ENCODE peak calls at places on chromosome 10, in four cellular contexts. Y is HepG2, O is H1, I is GM12878. X is an unnamed sample.

GRCh38 chr10:79249156-79250121 is 97.8 kb upstream of the PPIF start:
- DNase-seq in Y (no peak), O (no peak), I (peak; percentile 74), X (no peak)

GRCh38 chr10:93039721-93040120 is 20.9 kb upstream of the CYP26C1 start:
- DNase-seq in Y (peak; percentile 31), O (no peak), I (peak; percentile 16), X (no peak)

GRCh38 chr10:26516540-26517101 is 78.5 kb downstream of the APBB1IP start:
- DNase-seq in Y (no peak), O (peak; percentile 50), I (no peak), X (no peak)

GRCh38 chr10:30745953-30746352 is 116.4 kb upstream of the LYZL2 start:
- DNase-seq in Y (no peak), O (no peak), I (no peak), X (no peak)

GRCh38 chr10:971613-972012 is 16.6 kb upstream of the GTPBP4 start:
- DNase-seq in Y (peak; percentile 38), O (no peak), I (no peak), X (no peak)

GRCh38 chr10:95331596-95332130 is 40.9 kb upstream of the PDLIM1 start:
- DNase-seq in Y (no peak), O (no peak), I (no peak), X (no peak)

GRCh38 chr10:35574924-35575352 is 30.2 kb upstream of the GJD4 start:
- DNase-seq in Y (no peak), O (peak; percentile 61), I (no peak), X (peak; percentile 55)

GRCh38 chr10:50623299-50624153 is at the start of gene SGMS1:
- DNase-seq in Y (peak; percentile 68), O (peak; percentile 84), I (no peak), X (peak; percentile 81)

GRCh38 chr10:59134302-59134701 is 42.1 kb upstream of the PHYHIPL start:
- DNase-seq in Y (no peak), O (no peak), I (no peak), X (no peak)

GRCh38 chr10:28631896-28632596 is 45.3 kb upstream of the BAMBI start:
- DNase-seq in Y (peak; percentile 13), O (no peak), I (no peak), X (no peak)

GRCh38 chr10:120422459-120422858 is 34.6 kb upstream of the PLPP4 start:
- DNase-seq in Y (no peak), O (no peak), I (no peak), X (no peak)

GRCh38 chr10:23965123-23965522 is 243.8 kb upstream of the KIAA1217 start:
- DNase-seq in Y (no peak), O (no peak), I (no peak), X (no peak)
- TF ChIP-seq ATF2 in Y (no peak), O (no peak), I (no peak), X (no peak)

DNA sequence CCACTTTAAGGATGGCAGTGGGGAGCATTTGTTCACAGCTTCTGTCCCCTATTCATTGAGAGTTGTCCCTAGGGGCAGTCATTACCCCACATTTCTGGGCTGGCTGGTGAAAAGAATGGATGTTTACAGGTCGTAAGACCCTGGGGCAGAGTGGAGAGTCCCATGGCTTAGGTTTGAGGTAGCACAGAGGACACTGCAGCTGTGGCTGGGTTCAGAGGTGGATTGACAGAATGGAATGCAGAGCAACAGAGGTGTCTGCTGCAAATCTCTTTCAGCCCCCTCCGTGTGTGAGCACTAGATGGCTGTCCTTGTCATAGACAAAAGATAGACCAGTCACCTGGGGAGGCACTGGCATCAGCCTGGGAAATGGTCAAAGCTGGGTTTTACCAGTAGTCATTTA is 141.9 kb downstream of the CACNB2 start:
- DNase-seq in Y (no peak), O (no peak), I (no peak), X (no peak)
- TF ChIP-seq ATF3 in Y (no peak), O (no peak), I (no peak), X (no peak)

GRCh38 chr10:127275793-127276415 is 79.5 kb upstream of the INSYN2A start:
- DNase-seq in Y (no peak), O (no peak), I (no peak), X (no peak)
- TF ChIP-seq ATF2 in Y (no peak), O (no peak), I (no peak), X (no peak)

DNA sequence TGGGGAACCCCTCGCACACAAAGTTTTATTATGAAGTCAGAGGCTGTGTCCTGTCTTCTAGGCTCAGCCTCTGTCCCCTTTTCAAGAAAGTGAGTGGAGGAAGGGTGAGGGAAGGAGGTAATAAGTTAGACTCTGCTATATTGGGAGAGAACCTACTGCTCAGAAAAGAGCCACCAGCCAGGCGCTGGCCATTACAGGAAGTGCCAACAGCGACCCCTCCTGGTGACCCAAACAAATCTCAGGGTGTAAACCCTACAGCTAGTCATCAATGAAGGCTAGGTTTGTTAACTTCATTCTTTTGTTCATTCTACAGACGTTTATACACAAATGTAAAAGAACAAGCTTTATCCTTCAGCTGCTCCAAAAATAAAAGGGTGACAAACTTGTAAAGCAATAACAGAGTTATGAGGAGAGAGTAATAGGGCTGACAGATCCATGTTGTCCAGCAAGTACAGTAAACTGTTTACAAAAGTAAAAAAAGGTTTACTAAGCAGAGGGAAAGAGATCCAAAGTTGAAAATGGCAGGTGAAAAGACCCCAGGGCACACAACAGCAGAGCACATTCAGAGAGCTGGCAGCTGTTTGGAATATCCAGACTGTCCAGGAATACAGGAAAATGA is 82.7 kb downstream of the FAM204A start:
- DNase-seq in Y (peak; percentile 19), O (peak; percentile 85), I (no peak), X (peak; percentile 73)
- TF ChIP-seq ATF3 in Y (no peak), O (no peak), I (no peak), X (no peak)

DNA sequence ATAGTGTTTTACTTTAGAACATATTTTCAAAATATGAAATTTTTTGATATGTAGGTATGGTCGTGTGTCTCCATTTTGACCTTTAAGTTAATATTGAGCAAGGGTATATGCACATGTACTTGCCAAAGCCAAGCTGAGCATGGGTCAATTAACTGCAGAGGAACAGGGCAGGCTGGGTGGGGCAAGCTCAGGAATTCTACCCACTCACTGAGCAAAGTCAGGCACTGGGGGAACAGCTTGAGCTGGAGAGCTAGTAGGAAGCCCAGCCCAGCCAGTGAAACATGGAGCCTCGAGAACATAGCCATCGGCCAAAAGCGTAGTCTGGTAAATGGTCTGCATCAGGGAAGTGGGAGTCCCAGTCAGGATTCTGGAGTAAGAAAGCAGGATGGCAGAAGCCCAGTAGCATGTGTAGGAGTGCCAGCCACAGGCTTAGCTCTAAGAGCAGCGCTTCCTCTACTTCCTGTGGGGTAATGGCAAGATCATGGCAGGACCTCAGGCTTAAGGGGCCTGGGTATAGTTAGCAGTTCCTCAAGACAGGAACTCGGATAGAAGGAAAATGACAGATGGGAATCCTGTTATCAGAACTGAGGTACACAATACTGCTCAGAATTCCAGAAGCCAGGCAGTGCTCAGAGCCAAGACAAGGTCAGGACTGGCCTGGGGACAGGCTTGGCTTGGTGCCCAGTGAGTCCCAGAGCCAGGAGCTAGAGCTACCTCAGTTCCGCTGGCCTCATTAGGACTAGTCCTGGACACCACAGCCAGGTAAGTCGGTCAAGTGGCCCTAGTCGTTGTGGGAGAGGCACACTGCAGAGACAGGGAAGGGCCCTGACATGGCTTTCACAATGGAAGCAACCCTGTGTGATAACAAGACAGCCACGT is 65.4 kb upstream of the MXI1 start:
- DNase-seq in Y (peak; percentile 18), O (no peak), I (no peak), X (no peak)
- TF ChIP-seq ATF2 in Y (no peak), O (no peak), I (no peak), X (no peak)

GRCh38 chr10:110142965-110143364 is 64.4 kb upstream of the MXI1 start:
- DNase-seq in Y (no peak), O (no peak), I (no peak), X (no peak)

GRCh38 chr10:110138197-110138812 is 69.1 kb upstream of the MXI1 start:
- DNase-seq in Y (peak; percentile 65), O (no peak), I (no peak), X (no peak)

GRCh38 chr10:110141185-110141584 is 66.2 kb upstream of the MXI1 start:
- DNase-seq in Y (no peak), O (no peak), I (no peak), X (no peak)

GRCh38 chr10:110134917-110135316 is 72.5 kb upstream of the MXI1 start:
- DNase-seq in Y (no peak), O (no peak), I (no peak), X (no peak)

DNA sequence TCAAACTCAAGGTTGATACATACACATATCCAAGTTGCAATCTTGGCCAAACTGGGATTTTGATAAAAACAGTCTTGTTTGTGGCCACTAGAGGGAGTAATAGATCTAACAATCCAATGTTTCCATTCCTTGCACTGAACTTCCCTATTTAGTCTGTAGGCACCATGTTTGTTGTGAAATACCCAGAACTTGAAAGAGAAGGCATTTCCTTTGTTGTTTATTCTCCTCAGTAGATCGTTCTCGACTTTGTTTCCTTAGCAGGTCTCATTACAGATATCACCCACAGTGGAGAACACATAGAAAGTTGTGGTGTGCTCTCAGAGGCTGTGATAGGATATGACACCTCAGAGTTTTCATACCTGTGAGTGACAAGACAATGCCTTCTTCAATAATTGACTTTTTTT is 70.3 kb upstream of the MXI1 start:
- DNase-seq in Y (peak; percentile 76), O (no peak), I (peak; percentile 48), X (no peak)
- TF ChIP-seq ATF3 in Y (no peak), O (no peak), I (no peak), X (no peak)

DNA sequence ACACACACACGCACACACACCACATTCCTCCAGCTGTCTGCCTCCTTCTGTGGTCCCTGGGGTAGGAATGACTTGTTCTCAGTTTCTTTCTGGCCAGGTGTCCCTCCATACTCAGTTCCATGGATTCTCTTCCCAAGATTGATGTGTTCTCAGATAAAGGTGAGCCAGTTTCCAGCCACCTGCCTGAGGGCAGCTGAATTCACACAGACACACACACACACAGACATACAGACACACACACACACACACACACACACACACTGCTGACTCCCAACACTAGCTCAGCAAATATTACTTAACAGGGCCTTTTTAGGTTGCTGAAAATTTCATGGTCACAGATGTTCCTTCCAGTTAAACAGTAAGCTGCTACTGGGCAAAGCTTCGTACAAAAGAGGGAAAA is 45.4 kb upstream of the GDF10 start:
- DNase-seq in Y (no peak), O (peak; percentile 14), I (no peak), X (no peak)
- TF ChIP-seq ATF2 in Y (no peak), O (no peak), I (no peak), X (no peak)

GRCh38 chr10:74955796-74956195 is 129.4 kb downstream of the KAT6B start:
- DNase-seq in Y (no peak), O (no peak), I (no peak), X (no peak)

GRCh38 chr10:74953214-74953613 is 126.8 kb downstream of the KAT6B start:
- DNase-seq in Y (peak; percentile 40), O (no peak), I (no peak), X (no peak)

GRCh38 chr10:74960670-74961069 is 134.3 kb downstream of the KAT6B start:
- DNase-seq in Y (no peak), O (no peak), I (no peak), X (no peak)

GRCh38 chr10:74956555-74957111 is 130.2 kb downstream of the KAT6B start:
- DNase-seq in Y (no peak), O (no peak), I (no peak), X (no peak)

GRCh38 chr10:74957199-74958084 is 131.0 kb downstream of the KAT6B start:
- DNase-seq in Y (no peak), O (no peak), I (no peak), X (no peak)
- TF ChIP-seq ATF3 in Y (no peak), O (no peak), I (no peak), X (no peak)

GRCh38 chr10:101014230-101014884 is 14.7 kb downstream of the LZTS2 start:
- DNase-seq in Y (no peak), O (peak; percentile 99), I (no peak), X (peak; percentile 91)
- TF ChIP-seq ATF2 in Y (no peak), O (no peak), I (no peak), X (no peak)